ENCODE peak calls at places on chromosomes 6 and 20, in five cellular contexts. One of them, this sample, is unnamed.

GRCh38 chr20:46213946-46214830 is 94.1 kb downstream of the CDH22 start:
- DNase-seq in GDM1: no peak
- DNase-seq in mucosa of descending colon: no peak
- DNase-seq in iPS-NIHi11: no peak
- DNase-seq in activated naive CD4-positive, alpha-beta T cell treated with Interleukin-2 at 50 U/mL for 16 hours: no peak
- DNase-seq in this sample: no peak

GRCh38 chr6:112118034-112118433 is 30.6 kb downstream of the FAM229B start:
- DNase-seq in iPS-NIHi11: no peak
- DNase-seq in mucosa of descending colon: no peak
- DNase-seq in GDM1: no peak
- DNase-seq in activated naive CD4-positive, alpha-beta T cell treated with Interleukin-2 at 50 U/mL for 16 hours: no peak
- DNase-seq in this sample: no peak

GRCh38 chr20:62961310-62961783 is 8.8 kb downstream of the SLC17A9 start:
- DNase-seq in GDM1: no peak
- DNase-seq in mucosa of descending colon: peak; percentile 29
- DNase-seq in iPS-NIHi11: peak; percentile 61
- DNase-seq in activated naive CD4-positive, alpha-beta T cell treated with Interleukin-2 at 50 U/mL for 16 hours: no peak
- DNase-seq in this sample: peak; percentile 92

GRCh38 chr6:144064402-144064830 is 31.0 kb downstream of the SF3B5 start:
- DNase-seq in GDM1: no peak
- DNase-seq in mucosa of descending colon: peak; percentile 78
- DNase-seq in activated naive CD4-positive, alpha-beta T cell treated with Interleukin-2 at 50 U/mL for 16 hours: peak; percentile 79
- DNase-seq in iPS-NIHi11: peak; percentile 67
- DNase-seq in this sample: no peak

GRCh38 chr6:129598244-129599187 is 111.5 kb downstream of the ARHGAP18 start:
- DNase-seq in activated naive CD4-positive, alpha-beta T cell treated with Interleukin-2 at 50 U/mL for 16 hours: no peak
- DNase-seq in mucosa of descending colon: no peak
- DNase-seq in GDM1: peak; percentile 37
- DNase-seq in iPS-NIHi11: peak; percentile 67
- DNase-seq in this sample: peak; percentile 10

GRCh38 chr6:170080828-170081368 is 210.0 kb downstream of the DLL1 start:
- DNase-seq in activated naive CD4-positive, alpha-beta T cell treated with Interleukin-2 at 50 U/mL for 16 hours: no peak
- DNase-seq in GDM1: no peak
- DNase-seq in iPS-NIHi11: peak; percentile 27
- DNase-seq in mucosa of descending colon: peak; percentile 45
- DNase-seq in this sample: peak; percentile 86

GRCh38 chr6:73362869-73363536 is 545 bp downstream of the KHDC3L start:
- DNase-seq in GDM1: no peak
- DNase-seq in iPS-NIHi11: no peak
- DNase-seq in activated naive CD4-positive, alpha-beta T cell treated with Interleukin-2 at 50 U/mL for 16 hours: no peak
- DNase-seq in mucosa of descending colon: no peak
- DNase-seq in this sample: no peak

GRCh38 chr6:90483116-90483839 is 103.6 kb downstream of the MAP3K7 start:
- DNase-seq in iPS-NIHi11: no peak
- DNase-seq in mucosa of descending colon: no peak
- DNase-seq in GDM1: no peak
- DNase-seq in activated naive CD4-positive, alpha-beta T cell treated with Interleukin-2 at 50 U/mL for 16 hours: no peak
- DNase-seq in this sample: no peak

GRCh38 chr6:79872303-79872702 is 75.0 kb downstream of the ELOVL4 start:
- DNase-seq in iPS-NIHi11: no peak
- DNase-seq in activated naive CD4-positive, alpha-beta T cell treated with Interleukin-2 at 50 U/mL for 16 hours: no peak
- DNase-seq in GDM1: no peak
- DNase-seq in mucosa of descending colon: no peak
- DNase-seq in this sample: no peak

GRCh38 chr6:167906899-167907298 is 80.2 kb downstream of the AFDN start:
- DNase-seq in activated naive CD4-positive, alpha-beta T cell treated with Interleukin-2 at 50 U/mL for 16 hours: no peak
- DNase-seq in iPS-NIHi11: peak; percentile 14
- DNase-seq in GDM1: no peak
- DNase-seq in mucosa of descending colon: peak; percentile 56
- DNase-seq in this sample: no peak

GRCh38 chr6:63509652-63510352 is 62.5 kb upstream of the LOC128125822 start:
- DNase-seq in GDM1: no peak
- DNase-seq in mucosa of descending colon: peak; percentile 63
- DNase-seq in activated naive CD4-positive, alpha-beta T cell treated with Interleukin-2 at 50 U/mL for 16 hours: no peak
- DNase-seq in iPS-NIHi11: no peak
- DNase-seq in this sample: no peak

GRCh38 chr20:34475979-34476736 is 40.1 kb upstream of the DYNLRB1 start:
- DNase-seq in iPS-NIHi11: peak; percentile 25
- DNase-seq in mucosa of descending colon: peak; percentile 54
- DNase-seq in GDM1: no peak
- DNase-seq in activated naive CD4-positive, alpha-beta T cell treated with Interleukin-2 at 50 U/mL for 16 hours: peak; percentile 32
- DNase-seq in this sample: no peak

GRCh38 chr6:14305131-14305530 is 187.6 kb downstream of the CD83 start:
- DNase-seq in iPS-NIHi11: no peak
- DNase-seq in mucosa of descending colon: no peak
- DNase-seq in activated naive CD4-positive, alpha-beta T cell treated with Interleukin-2 at 50 U/mL for 16 hours: no peak
- DNase-seq in GDM1: no peak
- DNase-seq in this sample: no peak

GRCh38 chr20:21812384-21812783 is 106.9 kb downstream of the PAX1 start:
- DNase-seq in GDM1: no peak
- DNase-seq in mucosa of descending colon: no peak
- DNase-seq in activated naive CD4-positive, alpha-beta T cell treated with Interleukin-2 at 50 U/mL for 16 hours: no peak
- DNase-seq in iPS-NIHi11: no peak
- DNase-seq in this sample: no peak

This sample was measured in NCI-H2171.